ENCODE peak calls at places on chromosomes 6 and 20, in nine cellular contexts. U is CD8-positive, alpha-beta memory T cell; A is nephron progenitor cell; Z is GM19239; M is right cardiac atrium; X is kidney glomerular epithelial cell; O is EL; R is cardiac septum; Y is iPS-NIHi11. S is an unnamed sample.

GRCh38 chr20:23264545-23264944 is 86.0 kb upstream of the NXT1 start:
- DNase-seq in Z (no peak), O (no peak), R (no peak), X (no peak), M (no peak), U (no peak), Y (no peak), A (no peak), S (no peak)

GRCh38 chr6:6521961-6522360 is 66.6 kb upstream of the LY86 start:
- DNase-seq in Z (no peak), X (no peak), A (no peak), Y (no peak), O (no peak), U (no peak), R (no peak), M (no peak), S (no peak)

GRCh38 chr6:160306284-160306683 is 41.9 kb upstream of the SLC22A3 start:
- DNase-seq in O (no peak), R (no peak), Y (no peak), U (no peak), A (no peak), Z (no peak), M (no peak), X (no peak), S (no peak)

GRCh38 chr6:9576521-9576920 is 838.4 kb downstream of the TFAP2A start:
- DNase-seq in A (no peak), Z (no peak), Y (no peak), O (peak), U (no peak), X (no peak), R (no peak), M (no peak), S (no peak)

GRCh38 chr20:35020108-35021031 is 64.7 kb downstream of the MYH7B start:
- DNase-seq in O (no peak), A (no peak), M (no peak), Z (no peak), X (no peak), R (no peak), Y (no peak), U (no peak), S (no peak)

GRCh38 chr20:51563597-51564332 is 21.2 kb upstream of the NFATC2 start:
- DNase-seq in M (peak), Y (peak), X (peak), R (peak), O (peak), Z (no peak), U (no peak), A (peak), S (peak)

GRCh38 chr6:152459245-152459644 is 177.9 kb downstream of the SYNE1 start:
- DNase-seq in R (no peak), Y (no peak), U (no peak), Z (no peak), A (no peak), X (peak), M (no peak), O (no peak), S (no peak)

GRCh38 chr6:43609402-43609801 is 19.7 kb downstream of the GTPBP2 start:
- DNase-seq in X (no peak), U (no peak), Y (no peak), M (no peak), Z (no peak), O (no peak), R (no peak), A (no peak), S (no peak)

GRCh38 chr20:49964964-49965780 is 17.6 kb upstream of the SNAI1 start:
- DNase-seq in R (no peak), O (peak), U (no peak), X (no peak), M (no peak), Y (peak), A (peak), Z (peak), S (peak)

S was measured in SHP77.